ENCODE peak calls at places on chromosomes 16 and 17, in five cellular contexts. M is right cardiac atrium, V is NCI-H2171 treated with DMSO at 0.1 percent for 48 hours, I is HTR-8/SVneo, E is ELR. Z is an unnamed sample.

GRCh38 chr17:79626156-79626890 is 15.5 kb upstream of the RBFOX3 start:
- DNase-seq in M (no peak), V (no peak), I (no peak), E (no peak), Z (no peak)

GRCh38 chr17:81044764-81045589 is 10.0 kb downstream of the BAIAP2 start:
- DNase-seq in M (peak), V (peak), I (no peak), E (peak), Z (no peak)

GRCh38 chr17:7857724-7858486 is at the start of gene CYB5D1:
- DNase-seq in M (peak), V (peak), I (peak), E (peak), Z (peak)

GRCh38 chr17:27530791-27531391 is 74.6 kb downstream of the KSR1 start:
- DNase-seq in M (no peak), V (no peak), I (no peak), E (no peak), Z (no peak)

GRCh38 chr17:69314246-69315030 is 12.5 kb downstream of the ABCA5 start:
- DNase-seq in M (no peak), V (peak), I (no peak), E (no peak), Z (peak)

GRCh38 chr16:28873543-28874201 is 4.6 kb upstream of the ATP2A1 start:
- DNase-seq in M (no peak), V (no peak), I (no peak), E (peak), Z (peak)

GRCh38 chr17:45334231-45334630 is 17.4 kb upstream of the MAP3K14 start:
- DNase-seq in M (no peak), V (no peak), I (no peak), E (no peak), Z (no peak)

GRCh38 chr16:4882633-4883285 is 35.5 kb downstream of the UBN1 start:
- DNase-seq in M (no peak), V (peak), I (peak), E (peak), Z (no peak)

GRCh38 chr17:45050680-45051059 is 762 bp downstream of the DCAKD start:
- DNase-seq in M (no peak), V (no peak), I (no peak), E (peak), Z (peak)